ENCODE peak calls at places on chromosomes 12 and 14, in eight cellular contexts. One of them, this sample, is unnamed.

GRCh38 chr12:117489671-117490070 is 128.2 kb upstream of the NOS1 start:
- DNase-seq in effector memory CD4-positive, alpha-beta T cell: no peak
- DNase-seq in substantia nigra: no peak
- DNase-seq in NCI-H2081 treated with DMSO at 0.1 percent for 48 hours: no peak
- DNase-seq in fibroblast of pulmonary artery: no peak
- DNase-seq in lung: no peak
- DNase-seq in CD8-positive, alpha-beta memory T cell: no peak
- DNase-seq in Karpas-422: no peak
- DNase-seq in this sample: no peak

GRCh38 chr14:22822619-22823551 is 6.8 kb upstream of the MRPL52 start:
- DNase-seq in fibroblast of pulmonary artery: peak
- DNase-seq in NCI-H2081 treated with DMSO at 0.1 percent for 48 hours: no peak
- DNase-seq in effector memory CD4-positive, alpha-beta T cell: peak
- DNase-seq in lung: peak
- DNase-seq in Karpas-422: peak
- DNase-seq in CD8-positive, alpha-beta memory T cell: peak
- DNase-seq in substantia nigra: peak
- DNase-seq in this sample: peak

GRCh38 chr14:20317720-20318119 is 12.0 kb upstream of the TTC5 start:
- DNase-seq in substantia nigra: no peak
- DNase-seq in NCI-H2081 treated with DMSO at 0.1 percent for 48 hours: no peak
- DNase-seq in fibroblast of pulmonary artery: no peak
- DNase-seq in Karpas-422: no peak
- DNase-seq in CD8-positive, alpha-beta memory T cell: no peak
- DNase-seq in lung: no peak
- DNase-seq in effector memory CD4-positive, alpha-beta T cell: no peak
- DNase-seq in this sample: no peak

GRCh38 chr12:112252184-112252583 is 126.8 kb downstream of the TRAFD1 start:
- DNase-seq in NCI-H2081 treated with DMSO at 0.1 percent for 48 hours: no peak
- DNase-seq in CD8-positive, alpha-beta memory T cell: no peak
- DNase-seq in substantia nigra: no peak
- DNase-seq in fibroblast of pulmonary artery: peak
- DNase-seq in lung: peak
- DNase-seq in effector memory CD4-positive, alpha-beta T cell: no peak
- DNase-seq in Karpas-422: no peak
- DNase-seq in this sample: no peak

GRCh38 chr12:88743946-88744685 is 163.8 kb upstream of the KITLG start:
- DNase-seq in CD8-positive, alpha-beta memory T cell: no peak
- DNase-seq in NCI-H2081 treated with DMSO at 0.1 percent for 48 hours: no peak
- DNase-seq in Karpas-422: no peak
- DNase-seq in fibroblast of pulmonary artery: no peak
- DNase-seq in effector memory CD4-positive, alpha-beta T cell: no peak
- DNase-seq in lung: no peak
- DNase-seq in substantia nigra: no peak
- DNase-seq in this sample: no peak

GRCh38 chr14:67982711-67983608 is 163.4 kb downstream of the RAD51B start:
- DNase-seq in Karpas-422: no peak
- DNase-seq in fibroblast of pulmonary artery: no peak
- DNase-seq in effector memory CD4-positive, alpha-beta T cell: no peak
- DNase-seq in NCI-H2081 treated with DMSO at 0.1 percent for 48 hours: no peak
- DNase-seq in lung: no peak
- DNase-seq in CD8-positive, alpha-beta memory T cell: no peak
- DNase-seq in substantia nigra: no peak
- DNase-seq in this sample: no peak

GRCh38 chr12:109261939-109262338 is 47.1 kb downstream of the FOXN4 start:
- DNase-seq in fibroblast of pulmonary artery: no peak
- DNase-seq in Karpas-422: no peak
- DNase-seq in substantia nigra: no peak
- DNase-seq in NCI-H2081 treated with DMSO at 0.1 percent for 48 hours: no peak
- DNase-seq in CD8-positive, alpha-beta memory T cell: no peak
- DNase-seq in lung: no peak
- DNase-seq in effector memory CD4-positive, alpha-beta T cell: no peak
- DNase-seq in this sample: no peak

GRCh38 chr14:54589843-54590242 is 22.9 kb downstream of the SAMD4A start:
- DNase-seq in substantia nigra: no peak
- DNase-seq in Karpas-422: no peak
- DNase-seq in fibroblast of pulmonary artery: no peak
- DNase-seq in CD8-positive, alpha-beta memory T cell: no peak
- DNase-seq in effector memory CD4-positive, alpha-beta T cell: no peak
- DNase-seq in NCI-H2081 treated with DMSO at 0.1 percent for 48 hours: no peak
- DNase-seq in lung: no peak
- DNase-seq in this sample: no peak

GRCh38 chr14:52950898-52951729 is at the start of gene FERMT2:
- DNase-seq in NCI-H2081 treated with DMSO at 0.1 percent for 48 hours: peak
- DNase-seq in effector memory CD4-positive, alpha-beta T cell: peak
- DNase-seq in Karpas-422: no peak
- DNase-seq in lung: peak
- DNase-seq in fibroblast of pulmonary artery: peak
- DNase-seq in CD8-positive, alpha-beta memory T cell: peak
- DNase-seq in substantia nigra: peak
- DNase-seq in this sample: peak

GRCh38 chr14:67831122-67831521 is 11.5 kb downstream of the RAD51B start:
- DNase-seq in substantia nigra: no peak
- DNase-seq in fibroblast of pulmonary artery: no peak
- DNase-seq in NCI-H2081 treated with DMSO at 0.1 percent for 48 hours: no peak
- DNase-seq in effector memory CD4-positive, alpha-beta T cell: no peak
- DNase-seq in Karpas-422: no peak
- DNase-seq in lung: no peak
- DNase-seq in CD8-positive, alpha-beta memory T cell: no peak
- DNase-seq in this sample: no peak

GRCh38 chr12:57235012-57235727 is 5.7 kb downstream of the SHMT2 start:
- DNase-seq in Karpas-422: no peak
- DNase-seq in substantia nigra: no peak
- DNase-seq in CD8-positive, alpha-beta memory T cell: no peak
- DNase-seq in fibroblast of pulmonary artery: peak
- DNase-seq in lung: no peak
- DNase-seq in NCI-H2081 treated with DMSO at 0.1 percent for 48 hours: no peak
- DNase-seq in effector memory CD4-positive, alpha-beta T cell: no peak
- DNase-seq in this sample: no peak

GRCh38 chr12:2832550-2833127 is 2.2 kb downstream of the NRIP2 start:
- DNase-seq in lung: no peak
- DNase-seq in CD8-positive, alpha-beta memory T cell: no peak
- DNase-seq in effector memory CD4-positive, alpha-beta T cell: no peak
- DNase-seq in fibroblast of pulmonary artery: no peak
- DNase-seq in Karpas-422: no peak
- DNase-seq in substantia nigra: no peak
- DNase-seq in NCI-H2081 treated with DMSO at 0.1 percent for 48 hours: no peak
- DNase-seq in this sample: no peak

GRCh38 chr14:53227154-53227718 is 74.1 kb upstream of the DDHD1 start:
- DNase-seq in lung: no peak
- DNase-seq in CD8-positive, alpha-beta memory T cell: no peak
- DNase-seq in effector memory CD4-positive, alpha-beta T cell: no peak
- DNase-seq in fibroblast of pulmonary artery: no peak
- DNase-seq in Karpas-422: no peak
- DNase-seq in substantia nigra: no peak
- DNase-seq in NCI-H2081 treated with DMSO at 0.1 percent for 48 hours: no peak
- DNase-seq in this sample: no peak

This sample was measured in T-helper 22 cell.